ENCODE peak calls at places on chromosomes 3 and 15, in six cellular contexts. One of them, this sample, is unnamed.

GRCh38 chr3:147572970-147573340 is 163.8 kb downstream of the ZIC1 start:
- DNase-seq in cardiac muscle cell: no peak
- DNase-seq in heart right ventricle: no peak
- DNase-seq in PC-3: peak; percentile 18
- DNase-seq in hepatocyte: no peak
- DNase-seq in stomach: no peak
- DNase-seq in this sample: no peak

GRCh38 chr3:150760431-150761200 is 2.4 kb downstream of the SIAH2 start:
- DNase-seq in cardiac muscle cell: no peak
- DNase-seq in heart right ventricle: no peak
- DNase-seq in PC-3: no peak
- DNase-seq in hepatocyte: no peak
- DNase-seq in stomach: no peak
- DNase-seq in this sample: no peak

GRCh38 chr15:92636950-92637481 is 18.6 kb downstream of the FAM174B start:
- DNase-seq in cardiac muscle cell: no peak
- DNase-seq in heart right ventricle: no peak
- DNase-seq in PC-3: peak; percentile 84
- DNase-seq in hepatocyte: no peak
- DNase-seq in stomach: peak; percentile 91
- DNase-seq in this sample: no peak

GRCh38 chr3:156406393-156406792 is 148.5 kb downstream of the SSR3 start:
- DNase-seq in cardiac muscle cell: no peak
- DNase-seq in heart right ventricle: no peak
- DNase-seq in PC-3: no peak
- DNase-seq in hepatocyte: no peak
- DNase-seq in stomach: no peak
- DNase-seq in this sample: no peak

GRCh38 chr3:185210621-185211157 is 43.2 kb downstream of the EHHADH start:
- DNase-seq in cardiac muscle cell: no peak
- DNase-seq in heart right ventricle: no peak
- DNase-seq in PC-3: no peak
- DNase-seq in hepatocyte: no peak
- DNase-seq in stomach: no peak
- DNase-seq in this sample: no peak

GRCh38 chr3:138197058-138197457 is 10.0 kb downstream of the ARMC8 start:
- DNase-seq in cardiac muscle cell: peak; percentile 59
- DNase-seq in heart right ventricle: no peak
- DNase-seq in PC-3: peak; percentile 28
- DNase-seq in hepatocyte: peak; percentile 54
- DNase-seq in stomach: no peak
- DNase-seq in this sample: no peak

GRCh38 chr3:81910244-81910852 is 148.9 kb upstream of the GBE1 start:
- DNase-seq in cardiac muscle cell: peak; percentile 53
- DNase-seq in heart right ventricle: no peak
- DNase-seq in PC-3: peak; percentile 69
- DNase-seq in hepatocyte: peak; percentile 58
- DNase-seq in stomach: no peak
- DNase-seq in this sample: no peak

GRCh38 chr15:101406014-101406413 is 83.5 kb downstream of the PCSK6 start:
- DNase-seq in cardiac muscle cell: no peak
- DNase-seq in heart right ventricle: no peak
- DNase-seq in PC-3: no peak
- DNase-seq in hepatocyte: no peak
- DNase-seq in stomach: peak; percentile 22
- DNase-seq in this sample: no peak

GRCh38 chr3:61452536-61452991 is 108.8 kb upstream of the PTPRG start:
- DNase-seq in cardiac muscle cell: no peak
- DNase-seq in heart right ventricle: no peak
- DNase-seq in PC-3: no peak
- DNase-seq in hepatocyte: no peak
- DNase-seq in stomach: no peak
- DNase-seq in this sample: no peak

GRCh38 chr3:39147711-39148115 is 5.7 kb downstream of the CSRNP1 start:
- DNase-seq in cardiac muscle cell: peak; percentile 64
- DNase-seq in heart right ventricle: no peak
- DNase-seq in PC-3: peak; percentile 45
- DNase-seq in hepatocyte: peak; percentile 63
- DNase-seq in stomach: no peak
- DNase-seq in this sample: no peak

GRCh38 chr3:190514163-190515153 is 573 bp downstream of the IL1RAP start:
- DNase-seq in cardiac muscle cell: peak; percentile 73
- DNase-seq in heart right ventricle: peak; percentile 29
- DNase-seq in PC-3: peak; percentile 51
- DNase-seq in hepatocyte: peak; percentile 62
- DNase-seq in stomach: peak; percentile 57
- DNase-seq in this sample: peak; percentile 67

GRCh38 chr3:184513276-184514150 is 48.1 kb upstream of the EPHB3 start:
- DNase-seq in cardiac muscle cell: peak; percentile 83
- DNase-seq in heart right ventricle: peak; percentile 85
- DNase-seq in PC-3: peak; percentile 82
- DNase-seq in hepatocyte: peak; percentile 93
- DNase-seq in stomach: peak; percentile 91
- DNase-seq in this sample: peak; percentile 90

GRCh38 chr15:33284336-33284735 is 26.4 kb upstream of the RYR3 start:
- DNase-seq in cardiac muscle cell: no peak
- DNase-seq in heart right ventricle: no peak
- DNase-seq in PC-3: peak; percentile 10
- DNase-seq in hepatocyte: no peak
- DNase-seq in stomach: no peak
- DNase-seq in this sample: no peak

DNA sequence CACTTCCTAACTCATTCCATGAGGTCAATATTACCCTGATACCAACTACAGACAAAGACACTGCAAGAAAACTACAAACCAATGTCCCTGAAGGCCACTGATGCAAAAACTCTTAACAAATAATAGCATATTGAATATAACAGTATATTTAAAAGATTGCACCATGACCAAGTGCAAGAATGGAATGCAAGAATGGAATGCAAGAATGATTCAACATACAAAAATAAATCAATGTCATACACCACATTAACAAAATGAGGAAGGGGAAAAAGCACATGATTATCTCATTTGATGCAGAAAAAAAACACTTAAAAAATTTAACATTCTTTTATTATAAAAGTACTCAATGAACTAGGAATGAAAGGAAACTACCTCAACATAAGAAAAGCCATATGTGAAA is 463.1 kb upstream of the NECTIN3 start:
- DNase-seq in cardiac muscle cell: peak; percentile 40
- DNase-seq in heart right ventricle: no peak
- DNase-seq in PC-3: no peak
- DNase-seq in hepatocyte: no peak
- DNase-seq in stomach: no peak
- DNase-seq in this sample: no peak
- TF ChIP-seq CTCF in cardiac muscle cell: no peak
- TF ChIP-seq CTCF in heart right ventricle: no peak
- TF ChIP-seq CTCF in PC-3: no peak
- TF ChIP-seq CTCF in hepatocyte: no peak
- TF ChIP-seq CTCF in stomach: no peak
- TF ChIP-seq CTCF in this sample: no peak

GRCh38 chr15:55198706-55199105 is 2.0 kb upstream of the RSL24D1 start:
- DNase-seq in cardiac muscle cell: no peak
- DNase-seq in heart right ventricle: no peak
- DNase-seq in PC-3: no peak
- DNase-seq in hepatocyte: no peak
- DNase-seq in stomach: no peak
- DNase-seq in this sample: no peak
- H3K27ac ChIP-seq in cardiac muscle cell: no peak overlapping the region
- H3K27ac ChIP-seq in heart right ventricle: no peak overlapping the region
- H3K27ac ChIP-seq in PC-3: no peak overlapping the region
- H3K27ac ChIP-seq in hepatocyte: no peak overlapping the region
- H3K27ac ChIP-seq in stomach: no peak overlapping the region
- H3K27ac ChIP-seq in this sample: no peak overlapping the region

DNA sequence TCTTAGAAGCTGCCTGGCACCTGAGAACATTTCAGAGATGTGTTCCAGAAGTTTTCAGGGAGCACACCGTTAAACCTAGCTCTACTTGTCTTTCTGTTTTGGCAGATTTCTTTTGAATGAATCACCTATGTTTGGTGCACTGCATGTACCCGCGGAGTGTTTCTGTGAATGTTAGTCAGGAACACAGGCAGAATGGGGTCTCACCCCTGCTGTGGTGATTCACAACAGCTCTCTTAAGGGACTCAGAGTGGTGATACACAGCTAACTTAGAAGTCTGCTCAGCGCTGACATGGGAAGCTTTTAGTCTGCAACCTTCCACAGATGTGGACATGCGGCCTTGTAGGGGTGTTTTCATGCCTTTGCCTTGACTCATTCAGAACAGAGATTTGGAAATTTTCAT is 24.0 kb downstream of the TSEN2 start:
- DNase-seq in cardiac muscle cell: peak; percentile 95
- DNase-seq in heart right ventricle: no peak
- DNase-seq in PC-3: peak; percentile 91
- DNase-seq in hepatocyte: peak; percentile 63
- DNase-seq in stomach: no peak
- DNase-seq in this sample: peak; percentile 85
- H3K4me3 ChIP-seq in cardiac muscle cell: no peak overlapping the region
- H3K4me3 ChIP-seq in heart right ventricle: no peak overlapping the region
- H3K4me3 ChIP-seq in PC-3: peak overlapping the region; percentile 38
- H3K4me3 ChIP-seq in hepatocyte: no peak overlapping the region
- H3K4me3 ChIP-seq in stomach: no peak overlapping the region
- H3K4me3 ChIP-seq in this sample: no peak overlapping the region

GRCh38 chr3:114364806-114365205 is 71.0 kb downstream of the TIGIT start:
- DNase-seq in cardiac muscle cell: no peak
- DNase-seq in heart right ventricle: no peak
- DNase-seq in PC-3: no peak
- DNase-seq in hepatocyte: no peak
- DNase-seq in stomach: no peak
- DNase-seq in this sample: no peak

GRCh38 chr3:114365909-114366308 is 72.1 kb downstream of the TIGIT start:
- DNase-seq in cardiac muscle cell: no peak
- DNase-seq in heart right ventricle: no peak
- DNase-seq in PC-3: peak; percentile 26
- DNase-seq in hepatocyte: no peak
- DNase-seq in stomach: no peak
- DNase-seq in this sample: no peak

GRCh38 chr3:114363554-114364202 is 69.8 kb downstream of the TIGIT start:
- DNase-seq in cardiac muscle cell: peak; percentile 42
- DNase-seq in heart right ventricle: no peak
- DNase-seq in PC-3: no peak
- DNase-seq in hepatocyte: peak; percentile 25
- DNase-seq in stomach: no peak
- DNase-seq in this sample: no peak

GRCh38 chr3:114362815-114363214 is 69.0 kb downstream of the TIGIT start:
- DNase-seq in cardiac muscle cell: peak; percentile 66
- DNase-seq in heart right ventricle: no peak
- DNase-seq in PC-3: peak; percentile 37
- DNase-seq in hepatocyte: peak; percentile 17
- DNase-seq in stomach: no peak
- DNase-seq in this sample: no peak

GRCh38 chr3:114365268-114365667 is 71.4 kb downstream of the TIGIT start:
- DNase-seq in cardiac muscle cell: peak; percentile 51
- DNase-seq in heart right ventricle: no peak
- DNase-seq in PC-3: no peak
- DNase-seq in hepatocyte: no peak
- DNase-seq in stomach: no peak
- DNase-seq in this sample: no peak
- TF ChIP-seq CTCF in cardiac muscle cell: no peak
- TF ChIP-seq CTCF in heart right ventricle: no peak
- TF ChIP-seq CTCF in PC-3: no peak
- TF ChIP-seq CTCF in hepatocyte: no peak
- TF ChIP-seq CTCF in stomach: no peak
- TF ChIP-seq CTCF in this sample: no peak

GRCh38 chr3:69199942-69200341 is 77.5 kb upstream of the LMOD3 start:
- DNase-seq in cardiac muscle cell: no peak
- DNase-seq in heart right ventricle: no peak
- DNase-seq in PC-3: no peak
- DNase-seq in hepatocyte: no peak
- DNase-seq in stomach: no peak
- DNase-seq in this sample: no peak
- H3K27ac ChIP-seq in cardiac muscle cell: peak overlapping the region; percentile 93
- H3K27ac ChIP-seq in heart right ventricle: peak overlapping the region; percentile 28
- H3K27ac ChIP-seq in PC-3: peak overlapping the region; percentile 97
- H3K27ac ChIP-seq in hepatocyte: peak overlapping the region; percentile 94
- H3K27ac ChIP-seq in stomach: peak overlapping the region; percentile 81
- H3K27ac ChIP-seq in this sample: peak overlapping the region; percentile 4

This sample was measured in ascending aorta.